ENCODE peak calls at places on chromosomes 2 and 18, in ten cellular contexts. One of them, this sample, is unnamed.

GRCh38 chr18:43159091-43159490 is 43.6 kb upstream of the RIT2 start:
- DNase-seq in HEK293T: no peak
- DNase-seq in GM23248: peak; percentile 6
- DNase-seq in posterior cingulate gyrus: no peak
- DNase-seq in adrenal gland: no peak
- DNase-seq in activated CD4-positive, alpha-beta T cell treated with anti-CD3 and anti-CD28 coated beads for 1 hour: no peak
- DNase-seq in SHP77 treated with DMSO at 0.1 percent for 48 hours: no peak
- DNase-seq in activated CD8-positive, alpha-beta memory T cell treated with anti-CD3 and anti-CD28 coated beads, Interleukin-2, amount 50 U/mL, for 48 hours: no peak
- DNase-seq in aorta: no peak
- DNase-seq in stimulated activated naive CD8-positive, alpha-beta T cell treated with anti-CD3 and anti-CD28 coated beads, Interleukin-15, amount 100 ng/mL, for 72 hours: no peak
- DNase-seq in this sample: no peak

GRCh38 chr18:44098551-44099098 is 582.1 kb upstream of the SETBP1 start:
- DNase-seq in HEK293T: peak; percentile 6
- DNase-seq in GM23248: peak; percentile 71
- DNase-seq in posterior cingulate gyrus: no peak
- DNase-seq in adrenal gland: no peak
- DNase-seq in activated CD4-positive, alpha-beta T cell treated with anti-CD3 and anti-CD28 coated beads for 1 hour: no peak
- DNase-seq in SHP77 treated with DMSO at 0.1 percent for 48 hours: no peak
- DNase-seq in activated CD8-positive, alpha-beta memory T cell treated with anti-CD3 and anti-CD28 coated beads, Interleukin-2, amount 50 U/mL, for 48 hours: no peak
- DNase-seq in aorta: no peak
- DNase-seq in stimulated activated naive CD8-positive, alpha-beta T cell treated with anti-CD3 and anti-CD28 coated beads, Interleukin-15, amount 100 ng/mL, for 72 hours: no peak
- DNase-seq in this sample: no peak

GRCh38 chr18:43001821-43002220 is 113.7 kb downstream of the RIT2 start:
- DNase-seq in HEK293T: no peak
- DNase-seq in GM23248: no peak
- DNase-seq in posterior cingulate gyrus: no peak
- DNase-seq in adrenal gland: no peak
- DNase-seq in activated CD4-positive, alpha-beta T cell treated with anti-CD3 and anti-CD28 coated beads for 1 hour: no peak
- DNase-seq in SHP77 treated with DMSO at 0.1 percent for 48 hours: no peak
- DNase-seq in activated CD8-positive, alpha-beta memory T cell treated with anti-CD3 and anti-CD28 coated beads, Interleukin-2, amount 50 U/mL, for 48 hours: no peak
- DNase-seq in aorta: no peak
- DNase-seq in stimulated activated naive CD8-positive, alpha-beta T cell treated with anti-CD3 and anti-CD28 coated beads, Interleukin-15, amount 100 ng/mL, for 72 hours: no peak
- DNase-seq in this sample: no peak

GRCh38 chr2:121707344-121707919 is 29.2 kb downstream of the NIFK start:
- DNase-seq in HEK293T: no peak
- DNase-seq in GM23248: no peak
- DNase-seq in posterior cingulate gyrus: no peak
- DNase-seq in adrenal gland: no peak
- DNase-seq in activated CD4-positive, alpha-beta T cell treated with anti-CD3 and anti-CD28 coated beads for 1 hour: no peak
- DNase-seq in SHP77 treated with DMSO at 0.1 percent for 48 hours: no peak
- DNase-seq in activated CD8-positive, alpha-beta memory T cell treated with anti-CD3 and anti-CD28 coated beads, Interleukin-2, amount 50 U/mL, for 48 hours: no peak
- DNase-seq in aorta: no peak
- DNase-seq in stimulated activated naive CD8-positive, alpha-beta T cell treated with anti-CD3 and anti-CD28 coated beads, Interleukin-15, amount 100 ng/mL, for 72 hours: no peak
- DNase-seq in this sample: no peak

GRCh38 chr18:24000613-24001490 is 13.7 kb upstream of the TTC39C start:
- DNase-seq in HEK293T: no peak
- DNase-seq in GM23248: no peak
- DNase-seq in posterior cingulate gyrus: no peak
- DNase-seq in adrenal gland: no peak
- DNase-seq in activated CD4-positive, alpha-beta T cell treated with anti-CD3 and anti-CD28 coated beads for 1 hour: no peak
- DNase-seq in SHP77 treated with DMSO at 0.1 percent for 48 hours: no peak
- DNase-seq in activated CD8-positive, alpha-beta memory T cell treated with anti-CD3 and anti-CD28 coated beads, Interleukin-2, amount 50 U/mL, for 48 hours: no peak
- DNase-seq in aorta: no peak
- DNase-seq in stimulated activated naive CD8-positive, alpha-beta T cell treated with anti-CD3 and anti-CD28 coated beads, Interleukin-15, amount 100 ng/mL, for 72 hours: no peak
- DNase-seq in this sample: no peak

GRCh38 chr18:6737833-6738232 is 8.3 kb downstream of the ARHGAP28 start:
- DNase-seq in HEK293T: no peak
- DNase-seq in GM23248: no peak
- DNase-seq in posterior cingulate gyrus: no peak
- DNase-seq in adrenal gland: no peak
- DNase-seq in activated CD4-positive, alpha-beta T cell treated with anti-CD3 and anti-CD28 coated beads for 1 hour: no peak
- DNase-seq in SHP77 treated with DMSO at 0.1 percent for 48 hours: no peak
- DNase-seq in activated CD8-positive, alpha-beta memory T cell treated with anti-CD3 and anti-CD28 coated beads, Interleukin-2, amount 50 U/mL, for 48 hours: no peak
- DNase-seq in aorta: no peak
- DNase-seq in stimulated activated naive CD8-positive, alpha-beta T cell treated with anti-CD3 and anti-CD28 coated beads, Interleukin-15, amount 100 ng/mL, for 72 hours: no peak
- DNase-seq in this sample: no peak

GRCh38 chr2:121080013-121080772 is 204.8 kb downstream of the TFCP2L1 start:
- DNase-seq in HEK293T: peak; percentile 73
- DNase-seq in GM23248: peak; percentile 56
- DNase-seq in posterior cingulate gyrus: no peak
- DNase-seq in adrenal gland: no peak
- DNase-seq in activated CD4-positive, alpha-beta T cell treated with anti-CD3 and anti-CD28 coated beads for 1 hour: no peak
- DNase-seq in SHP77 treated with DMSO at 0.1 percent for 48 hours: peak; percentile 23
- DNase-seq in activated CD8-positive, alpha-beta memory T cell treated with anti-CD3 and anti-CD28 coated beads, Interleukin-2, amount 50 U/mL, for 48 hours: peak; percentile 82
- DNase-seq in aorta: no peak
- DNase-seq in stimulated activated naive CD8-positive, alpha-beta T cell treated with anti-CD3 and anti-CD28 coated beads, Interleukin-15, amount 100 ng/mL, for 72 hours: peak; percentile 48
- DNase-seq in this sample: peak; percentile 29

GRCh38 chr2:231138699-231139098 is 13.9 kb upstream of the HTR2B start:
- DNase-seq in HEK293T: peak; percentile 40
- DNase-seq in GM23248: no peak
- DNase-seq in posterior cingulate gyrus: no peak
- DNase-seq in adrenal gland: peak; percentile 77
- DNase-seq in activated CD4-positive, alpha-beta T cell treated with anti-CD3 and anti-CD28 coated beads for 1 hour: no peak
- DNase-seq in SHP77 treated with DMSO at 0.1 percent for 48 hours: peak; percentile 82
- DNase-seq in activated CD8-positive, alpha-beta memory T cell treated with anti-CD3 and anti-CD28 coated beads, Interleukin-2, amount 50 U/mL, for 48 hours: no peak
- DNase-seq in aorta: no peak
- DNase-seq in stimulated activated naive CD8-positive, alpha-beta T cell treated with anti-CD3 and anti-CD28 coated beads, Interleukin-15, amount 100 ng/mL, for 72 hours: no peak
- DNase-seq in this sample: no peak

GRCh38 chr2:128411431-128411830 is 92.8 kb upstream of the HS6ST1 start:
- DNase-seq in HEK293T: no peak
- DNase-seq in GM23248: no peak
- DNase-seq in posterior cingulate gyrus: no peak
- DNase-seq in adrenal gland: no peak
- DNase-seq in activated CD4-positive, alpha-beta T cell treated with anti-CD3 and anti-CD28 coated beads for 1 hour: peak; percentile 7
- DNase-seq in SHP77 treated with DMSO at 0.1 percent for 48 hours: no peak
- DNase-seq in activated CD8-positive, alpha-beta memory T cell treated with anti-CD3 and anti-CD28 coated beads, Interleukin-2, amount 50 U/mL, for 48 hours: no peak
- DNase-seq in aorta: no peak
- DNase-seq in stimulated activated naive CD8-positive, alpha-beta T cell treated with anti-CD3 and anti-CD28 coated beads, Interleukin-15, amount 100 ng/mL, for 72 hours: no peak
- DNase-seq in this sample: no peak

GRCh38 chr2:241901500-241902351 is 32.2 kb downstream of the RTP5 start:
- DNase-seq in HEK293T: no peak
- DNase-seq in GM23248: peak; percentile 30
- DNase-seq in posterior cingulate gyrus: peak; percentile 26
- DNase-seq in adrenal gland: no peak
- DNase-seq in activated CD4-positive, alpha-beta T cell treated with anti-CD3 and anti-CD28 coated beads for 1 hour: no peak
- DNase-seq in SHP77 treated with DMSO at 0.1 percent for 48 hours: no peak
- DNase-seq in activated CD8-positive, alpha-beta memory T cell treated with anti-CD3 and anti-CD28 coated beads, Interleukin-2, amount 50 U/mL, for 48 hours: peak; percentile 49
- DNase-seq in aorta: no peak
- DNase-seq in stimulated activated naive CD8-positive, alpha-beta T cell treated with anti-CD3 and anti-CD28 coated beads, Interleukin-15, amount 100 ng/mL, for 72 hours: no peak
- DNase-seq in this sample: no peak

GRCh38 chr2:53880756-53881155 is 21.0 kb upstream of the GPR75 start:
- DNase-seq in HEK293T: no peak
- DNase-seq in GM23248: peak; percentile 87
- DNase-seq in posterior cingulate gyrus: no peak
- DNase-seq in adrenal gland: no peak
- DNase-seq in activated CD4-positive, alpha-beta T cell treated with anti-CD3 and anti-CD28 coated beads for 1 hour: no peak
- DNase-seq in SHP77 treated with DMSO at 0.1 percent for 48 hours: no peak
- DNase-seq in activated CD8-positive, alpha-beta memory T cell treated with anti-CD3 and anti-CD28 coated beads, Interleukin-2, amount 50 U/mL, for 48 hours: no peak
- DNase-seq in aorta: no peak
- DNase-seq in stimulated activated naive CD8-positive, alpha-beta T cell treated with anti-CD3 and anti-CD28 coated beads, Interleukin-15, amount 100 ng/mL, for 72 hours: no peak
- DNase-seq in this sample: no peak

GRCh38 chr18:31195063-31195462 is 32.4 kb upstream of the DSC1 start:
- DNase-seq in HEK293T: no peak
- DNase-seq in GM23248: no peak
- DNase-seq in posterior cingulate gyrus: no peak
- DNase-seq in adrenal gland: no peak
- DNase-seq in activated CD4-positive, alpha-beta T cell treated with anti-CD3 and anti-CD28 coated beads for 1 hour: no peak
- DNase-seq in SHP77 treated with DMSO at 0.1 percent for 48 hours: no peak
- DNase-seq in activated CD8-positive, alpha-beta memory T cell treated with anti-CD3 and anti-CD28 coated beads, Interleukin-2, amount 50 U/mL, for 48 hours: no peak
- DNase-seq in aorta: no peak
- DNase-seq in stimulated activated naive CD8-positive, alpha-beta T cell treated with anti-CD3 and anti-CD28 coated beads, Interleukin-15, amount 100 ng/mL, for 72 hours: no peak
- DNase-seq in this sample: no peak

GRCh38 chr2:171404258-171404657 is 29.5 kb downstream of the METTL8 start:
- DNase-seq in HEK293T: no peak
- DNase-seq in GM23248: peak; percentile 84
- DNase-seq in posterior cingulate gyrus: no peak
- DNase-seq in adrenal gland: no peak
- DNase-seq in activated CD4-positive, alpha-beta T cell treated with anti-CD3 and anti-CD28 coated beads for 1 hour: no peak
- DNase-seq in SHP77 treated with DMSO at 0.1 percent for 48 hours: no peak
- DNase-seq in activated CD8-positive, alpha-beta memory T cell treated with anti-CD3 and anti-CD28 coated beads, Interleukin-2, amount 50 U/mL, for 48 hours: no peak
- DNase-seq in aorta: no peak
- DNase-seq in stimulated activated naive CD8-positive, alpha-beta T cell treated with anti-CD3 and anti-CD28 coated beads, Interleukin-15, amount 100 ng/mL, for 72 hours: no peak
- DNase-seq in this sample: no peak

GRCh38 chr2:172513524-172513900 is 42.4 kb upstream of the PDK1 start:
- DNase-seq in HEK293T: no peak
- DNase-seq in GM23248: no peak
- DNase-seq in posterior cingulate gyrus: no peak
- DNase-seq in adrenal gland: no peak
- DNase-seq in activated CD4-positive, alpha-beta T cell treated with anti-CD3 and anti-CD28 coated beads for 1 hour: no peak
- DNase-seq in SHP77 treated with DMSO at 0.1 percent for 48 hours: no peak
- DNase-seq in activated CD8-positive, alpha-beta memory T cell treated with anti-CD3 and anti-CD28 coated beads, Interleukin-2, amount 50 U/mL, for 48 hours: no peak
- DNase-seq in aorta: no peak
- DNase-seq in stimulated activated naive CD8-positive, alpha-beta T cell treated with anti-CD3 and anti-CD28 coated beads, Interleukin-15, amount 100 ng/mL, for 72 hours: no peak
- DNase-seq in this sample: no peak

GRCh38 chr2:151918308-151918707 is 90.1 kb upstream of the ARL5A start:
- DNase-seq in HEK293T: no peak
- DNase-seq in GM23248: no peak
- DNase-seq in posterior cingulate gyrus: no peak
- DNase-seq in adrenal gland: peak; percentile 29
- DNase-seq in activated CD4-positive, alpha-beta T cell treated with anti-CD3 and anti-CD28 coated beads for 1 hour: no peak
- DNase-seq in SHP77 treated with DMSO at 0.1 percent for 48 hours: no peak
- DNase-seq in activated CD8-positive, alpha-beta memory T cell treated with anti-CD3 and anti-CD28 coated beads, Interleukin-2, amount 50 U/mL, for 48 hours: no peak
- DNase-seq in aorta: no peak
- DNase-seq in stimulated activated naive CD8-positive, alpha-beta T cell treated with anti-CD3 and anti-CD28 coated beads, Interleukin-15, amount 100 ng/mL, for 72 hours: no peak
- DNase-seq in this sample: no peak

GRCh38 chr2:1750935-1751767 is 6.8 kb upstream of the PXDN start:
- DNase-seq in HEK293T: peak; percentile 75
- DNase-seq in GM23248: peak; percentile 92
- DNase-seq in posterior cingulate gyrus: peak; percentile 83
- DNase-seq in adrenal gland: peak; percentile 40
- DNase-seq in activated CD4-positive, alpha-beta T cell treated with anti-CD3 and anti-CD28 coated beads for 1 hour: peak; percentile 24
- DNase-seq in SHP77 treated with DMSO at 0.1 percent for 48 hours: peak; percentile 89
- DNase-seq in activated CD8-positive, alpha-beta memory T cell treated with anti-CD3 and anti-CD28 coated beads, Interleukin-2, amount 50 U/mL, for 48 hours: peak; percentile 75
- DNase-seq in aorta: peak; percentile 81
- DNase-seq in stimulated activated naive CD8-positive, alpha-beta T cell treated with anti-CD3 and anti-CD28 coated beads, Interleukin-15, amount 100 ng/mL, for 72 hours: peak; percentile 24
- DNase-seq in this sample: peak; percentile 63

GRCh38 chr2:29910465-29910864 is 10.9 kb downstream of the ALK start:
- DNase-seq in HEK293T: no peak
- DNase-seq in GM23248: no peak
- DNase-seq in posterior cingulate gyrus: no peak
- DNase-seq in adrenal gland: no peak
- DNase-seq in activated CD4-positive, alpha-beta T cell treated with anti-CD3 and anti-CD28 coated beads for 1 hour: no peak
- DNase-seq in SHP77 treated with DMSO at 0.1 percent for 48 hours: no peak
- DNase-seq in activated CD8-positive, alpha-beta memory T cell treated with anti-CD3 and anti-CD28 coated beads, Interleukin-2, amount 50 U/mL, for 48 hours: no peak
- DNase-seq in aorta: no peak
- DNase-seq in stimulated activated naive CD8-positive, alpha-beta T cell treated with anti-CD3 and anti-CD28 coated beads, Interleukin-15, amount 100 ng/mL, for 72 hours: no peak
- DNase-seq in this sample: no peak

GRCh38 chr2:101743288-101743687 is 45.8 kb downstream of the MAP4K4 start:
- DNase-seq in HEK293T: no peak
- DNase-seq in GM23248: no peak
- DNase-seq in posterior cingulate gyrus: no peak
- DNase-seq in adrenal gland: no peak
- DNase-seq in activated CD4-positive, alpha-beta T cell treated with anti-CD3 and anti-CD28 coated beads for 1 hour: no peak
- DNase-seq in SHP77 treated with DMSO at 0.1 percent for 48 hours: no peak
- DNase-seq in activated CD8-positive, alpha-beta memory T cell treated with anti-CD3 and anti-CD28 coated beads, Interleukin-2, amount 50 U/mL, for 48 hours: no peak
- DNase-seq in aorta: no peak
- DNase-seq in stimulated activated naive CD8-positive, alpha-beta T cell treated with anti-CD3 and anti-CD28 coated beads, Interleukin-15, amount 100 ng/mL, for 72 hours: no peak
- DNase-seq in this sample: no peak

GRCh38 chr2:24115057-24115456 is 8.1 kb downstream of the PFN4 start:
- DNase-seq in HEK293T: no peak
- DNase-seq in GM23248: peak; percentile 37
- DNase-seq in posterior cingulate gyrus: no peak
- DNase-seq in adrenal gland: no peak
- DNase-seq in activated CD4-positive, alpha-beta T cell treated with anti-CD3 and anti-CD28 coated beads for 1 hour: no peak
- DNase-seq in SHP77 treated with DMSO at 0.1 percent for 48 hours: no peak
- DNase-seq in activated CD8-positive, alpha-beta memory T cell treated with anti-CD3 and anti-CD28 coated beads, Interleukin-2, amount 50 U/mL, for 48 hours: no peak
- DNase-seq in aorta: no peak
- DNase-seq in stimulated activated naive CD8-positive, alpha-beta T cell treated with anti-CD3 and anti-CD28 coated beads, Interleukin-15, amount 100 ng/mL, for 72 hours: no peak
- DNase-seq in this sample: no peak

GRCh38 chr2:109369671-109370191 is 240.7 kb downstream of the SH3RF3 start:
- DNase-seq in HEK293T: no peak
- DNase-seq in GM23248: no peak
- DNase-seq in posterior cingulate gyrus: no peak
- DNase-seq in adrenal gland: no peak
- DNase-seq in activated CD4-positive, alpha-beta T cell treated with anti-CD3 and anti-CD28 coated beads for 1 hour: no peak
- DNase-seq in SHP77 treated with DMSO at 0.1 percent for 48 hours: no peak
- DNase-seq in activated CD8-positive, alpha-beta memory T cell treated with anti-CD3 and anti-CD28 coated beads, Interleukin-2, amount 50 U/mL, for 48 hours: peak; percentile 29
- DNase-seq in aorta: no peak
- DNase-seq in stimulated activated naive CD8-positive, alpha-beta T cell treated with anti-CD3 and anti-CD28 coated beads, Interleukin-15, amount 100 ng/mL, for 72 hours: no peak
- DNase-seq in this sample: no peak

GRCh38 chr2:238789317-238789806 is 58.5 kb upstream of the TWIST2 start:
- DNase-seq in HEK293T: no peak
- DNase-seq in GM23248: peak; percentile 69
- DNase-seq in posterior cingulate gyrus: no peak
- DNase-seq in adrenal gland: no peak
- DNase-seq in activated CD4-positive, alpha-beta T cell treated with anti-CD3 and anti-CD28 coated beads for 1 hour: no peak
- DNase-seq in SHP77 treated with DMSO at 0.1 percent for 48 hours: no peak
- DNase-seq in activated CD8-positive, alpha-beta memory T cell treated with anti-CD3 and anti-CD28 coated beads, Interleukin-2, amount 50 U/mL, for 48 hours: no peak
- DNase-seq in aorta: no peak
- DNase-seq in stimulated activated naive CD8-positive, alpha-beta T cell treated with anti-CD3 and anti-CD28 coated beads, Interleukin-15, amount 100 ng/mL, for 72 hours: no peak
- DNase-seq in this sample: no peak

GRCh38 chr2:99597616-99598015 is 107.8 kb upstream of the REV1 start:
- DNase-seq in HEK293T: no peak
- DNase-seq in GM23248: peak; percentile 62
- DNase-seq in posterior cingulate gyrus: no peak
- DNase-seq in adrenal gland: peak; percentile 40
- DNase-seq in activated CD4-positive, alpha-beta T cell treated with anti-CD3 and anti-CD28 coated beads for 1 hour: no peak
- DNase-seq in SHP77 treated with DMSO at 0.1 percent for 48 hours: no peak
- DNase-seq in activated CD8-positive, alpha-beta memory T cell treated with anti-CD3 and anti-CD28 coated beads, Interleukin-2, amount 50 U/mL, for 48 hours: no peak
- DNase-seq in aorta: no peak
- DNase-seq in stimulated activated naive CD8-positive, alpha-beta T cell treated with anti-CD3 and anti-CD28 coated beads, Interleukin-15, amount 100 ng/mL, for 72 hours: no peak
- DNase-seq in this sample: no peak

GRCh38 chr18:25737710-25738251 is 352.6 kb downstream of the SS18 start:
- DNase-seq in HEK293T: no peak
- DNase-seq in GM23248: peak; percentile 97
- DNase-seq in posterior cingulate gyrus: no peak
- DNase-seq in adrenal gland: no peak
- DNase-seq in activated CD4-positive, alpha-beta T cell treated with anti-CD3 and anti-CD28 coated beads for 1 hour: no peak
- DNase-seq in SHP77 treated with DMSO at 0.1 percent for 48 hours: no peak
- DNase-seq in activated CD8-positive, alpha-beta memory T cell treated with anti-CD3 and anti-CD28 coated beads, Interleukin-2, amount 50 U/mL, for 48 hours: no peak
- DNase-seq in aorta: no peak
- DNase-seq in stimulated activated naive CD8-positive, alpha-beta T cell treated with anti-CD3 and anti-CD28 coated beads, Interleukin-15, amount 100 ng/mL, for 72 hours: no peak
- DNase-seq in this sample: no peak

GRCh38 chr2:27369471-27370025 is 590 bp downstream of the EIF2B4 start:
- DNase-seq in HEK293T: peak; percentile 62
- DNase-seq in GM23248: peak; percentile 81
- DNase-seq in posterior cingulate gyrus: peak; percentile 37
- DNase-seq in adrenal gland: peak; percentile 80
- DNase-seq in activated CD4-positive, alpha-beta T cell treated with anti-CD3 and anti-CD28 coated beads for 1 hour: no peak
- DNase-seq in SHP77 treated with DMSO at 0.1 percent for 48 hours: no peak
- DNase-seq in activated CD8-positive, alpha-beta memory T cell treated with anti-CD3 and anti-CD28 coated beads, Interleukin-2, amount 50 U/mL, for 48 hours: no peak
- DNase-seq in aorta: peak; percentile 77
- DNase-seq in stimulated activated naive CD8-positive, alpha-beta T cell treated with anti-CD3 and anti-CD28 coated beads, Interleukin-15, amount 100 ng/mL, for 72 hours: no peak
- DNase-seq in this sample: peak; percentile 64

GRCh38 chr2:149427371-149427770 is 97.0 kb downstream of the LYPD6 start:
- DNase-seq in HEK293T: no peak
- DNase-seq in GM23248: no peak
- DNase-seq in posterior cingulate gyrus: no peak
- DNase-seq in adrenal gland: no peak
- DNase-seq in activated CD4-positive, alpha-beta T cell treated with anti-CD3 and anti-CD28 coated beads for 1 hour: no peak
- DNase-seq in SHP77 treated with DMSO at 0.1 percent for 48 hours: no peak
- DNase-seq in activated CD8-positive, alpha-beta memory T cell treated with anti-CD3 and anti-CD28 coated beads, Interleukin-2, amount 50 U/mL, for 48 hours: no peak
- DNase-seq in aorta: no peak
- DNase-seq in stimulated activated naive CD8-positive, alpha-beta T cell treated with anti-CD3 and anti-CD28 coated beads, Interleukin-15, amount 100 ng/mL, for 72 hours: no peak
- DNase-seq in this sample: no peak

GRCh38 chr2:207121784-207122183 is 44.0 kb downstream of the KLF7 start:
- DNase-seq in HEK293T: no peak
- DNase-seq in GM23248: peak; percentile 75
- DNase-seq in posterior cingulate gyrus: no peak
- DNase-seq in adrenal gland: peak; percentile 48
- DNase-seq in activated CD4-positive, alpha-beta T cell treated with anti-CD3 and anti-CD28 coated beads for 1 hour: no peak
- DNase-seq in SHP77 treated with DMSO at 0.1 percent for 48 hours: no peak
- DNase-seq in activated CD8-positive, alpha-beta memory T cell treated with anti-CD3 and anti-CD28 coated beads, Interleukin-2, amount 50 U/mL, for 48 hours: no peak
- DNase-seq in aorta: peak; percentile 66
- DNase-seq in stimulated activated naive CD8-positive, alpha-beta T cell treated with anti-CD3 and anti-CD28 coated beads, Interleukin-15, amount 100 ng/mL, for 72 hours: no peak
- DNase-seq in this sample: peak; percentile 30

GRCh38 chr2:9802576-9802993 is 40.7 kb upstream of the TAF1B start:
- DNase-seq in HEK293T: no peak
- DNase-seq in GM23248: peak; percentile 17
- DNase-seq in posterior cingulate gyrus: no peak
- DNase-seq in adrenal gland: no peak
- DNase-seq in activated CD4-positive, alpha-beta T cell treated with anti-CD3 and anti-CD28 coated beads for 1 hour: no peak
- DNase-seq in SHP77 treated with DMSO at 0.1 percent for 48 hours: no peak
- DNase-seq in activated CD8-positive, alpha-beta memory T cell treated with anti-CD3 and anti-CD28 coated beads, Interleukin-2, amount 50 U/mL, for 48 hours: no peak
- DNase-seq in aorta: no peak
- DNase-seq in stimulated activated naive CD8-positive, alpha-beta T cell treated with anti-CD3 and anti-CD28 coated beads, Interleukin-15, amount 100 ng/mL, for 72 hours: no peak
- DNase-seq in this sample: no peak

GRCh38 chr2:43070039-43070438 is 156.4 kb downstream of the ZFP36L2 start:
- DNase-seq in HEK293T: no peak
- DNase-seq in GM23248: no peak
- DNase-seq in posterior cingulate gyrus: no peak
- DNase-seq in adrenal gland: peak; percentile 73
- DNase-seq in activated CD4-positive, alpha-beta T cell treated with anti-CD3 and anti-CD28 coated beads for 1 hour: no peak
- DNase-seq in SHP77 treated with DMSO at 0.1 percent for 48 hours: no peak
- DNase-seq in activated CD8-positive, alpha-beta memory T cell treated with anti-CD3 and anti-CD28 coated beads, Interleukin-2, amount 50 U/mL, for 48 hours: no peak
- DNase-seq in aorta: peak; percentile 77
- DNase-seq in stimulated activated naive CD8-positive, alpha-beta T cell treated with anti-CD3 and anti-CD28 coated beads, Interleukin-15, amount 100 ng/mL, for 72 hours: no peak
- DNase-seq in this sample: peak; percentile 79

This sample was measured in left ventricle myocardium inferior.